ENCODE peak calls at places on chromosomes 3 and 15, in seven cellular contexts. Q is right cardiac atrium, F is uterus, C is pancreas, U is keratinocyte, H is A673, I is cardiac muscle cell. X is an unnamed sample. For H3K4me1, the result is how much of the 10 kb centered on the place peaks cover.

GRCh38 chr3:43418601-43419272 is 132.4 kb downstream of the SNRK start:
- DNase-seq in Q (peak), F (no peak), C (no peak), U (no peak), H (no peak), I (no peak), X (no peak)

GRCh38 chr3:3097958-3098357 is 12.2 kb downstream of the IL5RA start:
- DNase-seq in Q (no peak), F (no peak), C (no peak), U (no peak), H (no peak), I (no peak), X (peak)

GRCh38 chr15:90351479-90352108 is 490 bp upstream of the ZNF774 start:
- DNase-seq in Q (no peak), F (no peak), C (no peak), U (no peak), H (no peak), I (no peak), X (no peak)

GRCh38 chr3:184658223-184658860 is 53.5 kb downstream of the MAGEF1 start:
- DNase-seq in Q (no peak), F (no peak), C (no peak), U (no peak), H (no peak), I (peak), X (no peak)

GRCh38 chr3:196563721-196564225 is 4.6 kb downstream of the WDR53 start:
- DNase-seq in Q (no peak), F (no peak), C (no peak), U (peak), H (peak), I (no peak), X (no peak)

GRCh38 chr3:128274837-128275236 is 121.6 kb downstream of the EEFSEC start:
- DNase-seq in Q (no peak), F (no peak), C (no peak), U (no peak), H (no peak), I (no peak), X (no peak)

GRCh38 chr3:9499455-9500107 is 54.0 kb downstream of the LHFPL4 start:
- DNase-seq in Q (no peak), F (no peak), C (no peak), U (no peak), H (no peak), I (peak), X (no peak)

GRCh38 chr3:123692041-123692440 is 107.2 kb upstream of the HACD2 start:
- DNase-seq in Q (no peak), F (no peak), C (no peak), U (no peak), H (no peak), I (no peak), X (no peak)

GRCh38 chr15:45179221-45179985 is 8.4 kb downstream of the SHF start:
- DNase-seq in Q (peak), F (no peak), C (no peak), U (no peak), H (peak), I (peak), X (peak)

GRCh38 chr15:35867371-35867770 is 321.4 kb upstream of the DPH6 start:
- DNase-seq in Q (no peak), F (no peak), C (no peak), U (no peak), H (no peak), I (no peak), X (no peak)

GRCh38 chr3:37856381-37856780 is 5.3 kb upstream of the CTDSPL start:
- DNase-seq in Q (no peak), F (no peak), C (no peak), U (no peak), H (no peak), I (no peak), X (no peak)

GRCh38 chr3:111534701-111535100 is 7.3 kb upstream of the CD96 start:
- DNase-seq in Q (no peak), F (no peak), C (no peak), U (no peak), H (no peak), I (no peak), X (no peak)

GRCh38 chr15:69328739-69329138 is 30.0 kb downstream of the PAQR5 start:
- DNase-seq in Q (no peak), F (no peak), C (no peak), U (no peak), H (no peak), I (no peak), X (peak)

GRCh38 chr3:16514799-16515353 is 1.4 kb upstream of the RFTN1 start:
- DNase-seq in Q (no peak), F (no peak), C (no peak), U (no peak), H (no peak), I (no peak), X (no peak)
- H3K27ac ChIP-seq in Q (no peak), F (peak), C (no peak), U (no peak), H (no peak), I (no peak), X (no peak)

DNA sequence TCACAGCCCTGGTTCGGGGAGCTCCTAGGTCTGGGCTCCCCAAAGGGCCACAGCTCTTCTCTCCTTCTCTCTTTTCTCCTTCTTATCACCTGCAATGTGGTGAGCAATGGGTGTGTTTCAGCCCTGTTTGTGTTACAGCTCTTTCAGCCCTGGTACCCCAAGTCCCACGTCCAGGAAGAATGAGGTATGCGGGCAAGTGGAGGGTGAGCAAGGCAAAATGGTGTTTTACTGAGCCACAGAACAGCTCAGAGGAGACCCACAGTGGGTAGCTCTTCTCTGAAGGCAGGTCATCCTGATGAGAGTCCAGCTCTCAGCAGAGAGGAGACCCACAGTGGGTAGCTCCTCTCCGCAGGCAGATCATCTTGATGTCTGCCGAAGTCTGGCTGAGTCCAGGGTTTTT is 86.8 kb downstream of the BFSP2 start:
- DNase-seq in Q (no peak), F (no peak), C (no peak), U (no peak), H (no peak), I (no peak), X (no peak)
- H3K4me1 ChIP-seq in Q (under half), F (under half), C (under half), U (under half), H (under half), I (under half), X (under half)

DNA sequence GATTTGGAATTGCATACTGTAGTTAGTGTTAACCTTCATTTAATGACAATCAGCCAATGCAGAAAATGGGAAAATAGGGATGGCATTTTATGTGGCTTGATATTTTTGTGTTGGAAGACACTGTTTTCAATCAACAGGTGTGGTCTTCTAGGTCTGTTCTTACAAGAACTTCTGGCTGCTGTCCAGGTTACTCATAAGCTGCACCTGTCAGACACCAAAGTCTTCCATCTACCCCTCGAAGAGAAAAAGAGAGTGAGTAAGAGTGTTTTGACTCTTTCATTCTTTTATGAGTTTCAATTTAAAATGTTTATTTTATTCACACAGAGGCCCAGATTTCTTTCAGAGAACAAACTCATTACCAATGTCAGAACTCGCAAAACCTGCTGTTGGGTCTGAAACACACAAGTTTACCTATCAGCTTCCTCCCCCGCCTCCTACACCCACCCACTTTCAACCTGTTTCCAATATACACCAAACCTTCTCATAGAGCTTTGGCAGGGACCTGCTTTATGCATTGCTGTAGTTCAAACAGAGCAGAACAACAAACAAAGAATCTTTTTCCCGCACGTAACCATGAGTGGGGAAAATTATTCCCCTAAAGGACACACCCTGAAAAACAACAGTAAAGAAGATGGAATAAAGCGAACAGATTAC is 767.7 kb upstream of the ALCAM start:
- DNase-seq in Q (no peak), F (no peak), C (no peak), U (no peak), H (no peak), I (no peak), X (no peak)
- H3K4me3 ChIP-seq in Q (no peak), F (no peak), C (no peak), U (no peak), H (no peak), I (no peak), X (no peak)

DNA sequence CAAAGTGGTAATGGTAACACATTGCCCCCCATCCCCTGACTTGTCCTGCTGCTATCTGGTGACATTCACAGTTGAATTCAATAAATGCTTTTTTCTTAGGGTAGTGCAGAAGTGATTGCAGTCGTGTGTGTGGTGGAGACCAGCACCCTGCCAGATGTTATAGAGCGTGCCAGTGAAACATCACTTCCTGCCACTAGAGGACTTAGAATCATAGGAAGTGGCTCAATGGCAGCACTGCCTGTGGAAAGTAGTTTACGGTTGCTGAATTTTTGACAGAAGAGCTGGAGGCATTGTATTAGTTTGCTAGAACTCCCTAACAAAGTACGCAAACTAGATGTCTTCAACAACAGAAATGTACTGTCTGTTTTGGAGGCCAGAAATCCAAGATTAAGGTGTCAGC is 37.4 kb upstream of the P2RY12 start:
- DNase-seq in Q (no peak), F (no peak), C (no peak), U (no peak), H (peak), I (no peak), X (no peak)
- H3K27ac ChIP-seq in Q (no peak), F (no peak), C (no peak), U (no peak), H (no peak), I (no peak), X (no peak)

DNA sequence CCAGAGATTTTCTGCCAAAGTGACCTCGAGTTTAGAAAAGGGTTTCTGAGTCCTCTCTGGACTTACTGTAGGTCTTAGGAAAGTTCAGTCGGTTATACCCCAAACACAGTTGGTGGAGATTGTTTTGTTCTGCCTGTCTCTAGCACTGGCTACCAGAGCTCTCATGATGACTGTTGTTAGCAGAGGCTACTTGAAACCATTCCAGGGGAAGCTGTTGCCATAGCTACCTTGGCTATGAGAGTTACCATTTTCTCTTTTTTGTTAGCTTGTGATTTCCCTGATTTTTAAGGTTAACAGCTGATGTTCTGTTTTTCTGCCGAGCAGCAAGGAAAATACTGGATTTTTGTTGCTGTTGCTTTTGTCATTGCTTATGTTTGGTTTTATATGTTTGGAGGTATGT is 26.7 kb downstream of the ABHD2 start:
- DNase-seq in Q (no peak), F (peak), C (no peak), U (no peak), H (no peak), I (peak), X (no peak)
- H3K4me1 ChIP-seq in Q (under half), F (under half), C (half or more), U (under half), H (under half), I (half or more), X (half or more)

GRCh38 chr3:82177774-82178173 is 416.3 kb upstream of the GBE1 start:
- DNase-seq in Q (no peak), F (no peak), C (no peak), U (no peak), H (no peak), I (no peak), X (no peak)
- H3K4me3 ChIP-seq in Q (no peak), F (no peak), C (no peak), U (no peak), H (no peak), I (no peak), X (no peak)

X was measured in transverse colon.